ENCODE peak calls at places on chromosomes 13 and 19, in six cellular contexts. D is CD8-positive, alpha-beta memory T cell; V is Kasumi-1; E is GOT3; P is stimulated activated CD8-positive, alpha-beta memory T cell treated with anti-CD3 and anti-CD28 coated beads, Interleukin-2, amount 100 ng/mL, for 48 hours; C is astrocyte. Q is an unnamed sample.
A peak's percentile ranks its signal among the peaks of the same experiment; 100 is the strongest.

GRCh38 chr13:44306401-44307192 is 67.0 kb upstream of the SERP2 start:
- DNase-seq in D (no peak), V (no peak), E (peak; percentile 31), P (no peak), C (peak; percentile 99), Q (no peak)

GRCh38 chr13:41917641-41918040 is 43.3 kb downstream of the VWA8 start:
- DNase-seq in D (no peak), V (no peak), E (no peak), P (no peak), C (peak; percentile 72), Q (no peak)

GRCh38 chr19:43148233-43148632 is 38.1 kb downstream of the PSG5 start:
- DNase-seq in D (no peak), V (no peak), E (no peak), P (no peak), C (peak; percentile 71), Q (no peak)

GRCh38 chr13:34349091-34349722 is 531.3 kb downstream of the RFC3 start:
- DNase-seq in D (no peak), V (no peak), E (peak; percentile 24), P (no peak), C (peak; percentile 100), Q (no peak)

GRCh38 chr19:40662925-40663711 is 27.3 kb downstream of the NUMBL start:
- DNase-seq in D (peak; percentile 93), V (peak; percentile 63), E (peak; percentile 61), P (peak; percentile 87), C (peak; percentile 70), Q (peak; percentile 91)

GRCh38 chr19:16293133-16294085 is 31.2 kb upstream of the KLF2 start:
- DNase-seq in D (no peak), V (peak; percentile 11), E (peak; percentile 26), P (no peak), C (peak; percentile 96), Q (no peak)

GRCh38 chr19:6551607-6552450 is 21.0 kb downstream of the TNFSF9 start:
- DNase-seq in D (peak; percentile 79), V (no peak), E (no peak), P (peak; percentile 57), C (peak; percentile 68), Q (peak; percentile 86)

GRCh38 chr19:45641274-45642105 is 2.3 kb upstream of the EML2 start:
- DNase-seq in D (peak; percentile 73), V (peak; percentile 93), E (no peak), P (peak; percentile 90), C (peak; percentile 48), Q (peak; percentile 95)

GRCh38 chr13:30034448-30034795 is 184.0 kb upstream of the UBL3 start:
- DNase-seq in D (no peak), V (no peak), E (no peak), P (no peak), C (no peak), Q (no peak)

GRCh38 chr19:44774614-44775013 is 3.1 kb upstream of the CBLC start:
- DNase-seq in D (no peak), V (no peak), E (no peak), P (no peak), C (no peak), Q (no peak)

GRCh38 chr19:18167975-18168645 is 5.5 kb upstream of the IFI30 start:
- DNase-seq in D (peak; percentile 68), V (peak; percentile 49), E (no peak), P (peak; percentile 53), C (no peak), Q (no peak)

GRCh38 chr13:52187029-52187423 is 27.6 kb upstream of the NEK3 start:
- DNase-seq in D (no peak), V (no peak), E (no peak), P (no peak), C (no peak), Q (no peak)

GRCh38 chr13:109509154-109509905 is 277.1 kb downstream of the IRS2 start:
- DNase-seq in D (no peak), V (no peak), E (no peak), P (no peak), C (peak; percentile 85), Q (no peak)

Q was measured in natural killer cell treated with Interleukin-12 subunit alpha and Interleukin-12 subunit beta and Interleukin-15 and Interleukin-18, amount 100 ng/mL, for 72 hours.